ENCODE peak calls at places on chromosomes 16 and 17, in eight cellular contexts. Y is stimulated activated CD4-positive, alpha-beta T cell treated with anti-CD3 and anti-CD28 coated beads, TNF-alpha, amount 100 ng/mL, for 24 hours; T is T-helper 1 cell; A is AG08396; I is NCI-H748 treated with DMSO at 0.1 percent for 48 hours; X is NCI-H524 treated with DMSO at 0.1 percent for 48 hours; V is foreskin keratinocyte; W is GM23248. Z is an unnamed sample.

GRCh38 chr17:77484096-77484495 is 343.3 kb downstream of the SEC14L1 start:
- DNase-seq in Y (no peak), T (no peak), A (no peak), I (no peak), X (no peak), V (no peak), W (no peak), Z (no peak)

GRCh38 chr17:41060052-41060604 is at the start of gene KRTAP2-3:
- DNase-seq in Y (no peak), T (no peak), A (peak; percentile 85), I (no peak), X (no peak), V (peak; percentile 100), W (peak; percentile 97), Z (peak; percentile 46)

GRCh38 chr16:64539811-64540210 is 582.1 kb downstream of the CDH11 start:
- DNase-seq in Y (no peak), T (no peak), A (no peak), I (no peak), X (no peak), V (no peak), W (no peak), Z (no peak)

GRCh38 chr17:48570325-48571023 is 7.7 kb downstream of the HOXB4 start:
- DNase-seq in Y (no peak), T (no peak), A (no peak), I (no peak), X (no peak), V (no peak), W (peak; percentile 37), Z (no peak)

GRCh38 chr16:87457724-87458423 is 35.0 kb downstream of the ZCCHC14 start:
- DNase-seq in Y (peak; percentile 47), T (peak; percentile 44), A (peak; percentile 91), I (no peak), X (no peak), V (peak; percentile 94), W (peak; percentile 98), Z (peak; percentile 92)

GRCh38 chr17:52895272-52895671 is 736.8 kb upstream of the CA10 start:
- DNase-seq in Y (no peak), T (no peak), A (no peak), I (no peak), X (no peak), V (no peak), W (no peak), Z (no peak)

GRCh38 chr17:21008516-21008915 is 34.3 kb downstream of the USP22 start:
- DNase-seq in Y (no peak), T (no peak), A (no peak), I (no peak), X (no peak), V (no peak), W (no peak), Z (no peak)

GRCh38 chr17:57940653-57941329 is 14.4 kb downstream of the CUEDC1 start:
- DNase-seq in Y (peak; percentile 25), T (no peak), A (no peak), I (no peak), X (peak; percentile 33), V (no peak), W (no peak), Z (no peak)

GRCh38 chr16:25114121-25114520 is 2.6 kb downstream of the LCMT1 start:
- DNase-seq in Y (no peak), T (no peak), A (no peak), I (no peak), X (no peak), V (no peak), W (no peak), Z (no peak)

GRCh38 chr17:32488604-32489180 is 1.9 kb downstream of the CDK5R1 start:
- DNase-seq in Y (no peak), T (no peak), A (no peak), I (no peak), X (no peak), V (no peak), W (no peak), Z (no peak)

GRCh38 chr16:8727084-8727590 is 52.7 kb downstream of the ABAT start:
- DNase-seq in Y (no peak), T (no peak), A (no peak), I (no peak), X (no peak), V (no peak), W (no peak), Z (no peak)

GRCh38 chr16:12253731-12254130 is 277.2 kb downstream of the SNX29 start:
- DNase-seq in Y (no peak), T (no peak), A (no peak), I (no peak), X (no peak), V (no peak), W (no peak), Z (no peak)

GRCh38 chr17:83203073-83203471 is 123.7 kb downstream of the METRNL start:
- DNase-seq in Y (no peak), T (no peak), A (peak; percentile 89), I (no peak), X (no peak), V (no peak), W (peak; percentile 99), Z (peak; percentile 92)

GRCh38 chr16:66874079-66874775 is 6.1 kb upstream of the PDP2 start:
- DNase-seq in Y (no peak), T (peak; percentile 65), A (no peak), I (no peak), X (no peak), V (no peak), W (peak; percentile 61), Z (peak; percentile 50)

GRCh38 chr17:80023261-80024205 is 12.1 kb downstream of the TBC1D16 start:
- DNase-seq in Y (no peak), T (no peak), A (peak; percentile 44), I (no peak), X (peak; percentile 97), V (no peak), W (peak; percentile 33), Z (no peak)

GRCh38 chr17:69066482-69066881 is 5.8 kb upstream of the ABCA9 start:
- DNase-seq in Y (no peak), T (no peak), A (no peak), I (no peak), X (peak; percentile 90), V (no peak), W (no peak), Z (no peak)

GRCh38 chr17:67136191-67137025 is 92.1 kb downstream of the CACNG1 start:
- DNase-seq in Y (no peak), T (no peak), A (no peak), I (no peak), X (no peak), V (peak; percentile 92), W (no peak), Z (no peak)

GRCh38 chr16:2424061-2425007 is 4.9 kb upstream of the CCNF start:
- DNase-seq in Y (no peak), T (no peak), A (no peak), I (no peak), X (no peak), V (no peak), W (no peak), Z (no peak)

GRCh38 chr16:27725271-27726010 is 175.5 kb downstream of the KATNIP start:
- DNase-seq in Y (no peak), T (no peak), A (no peak), I (no peak), X (peak; percentile 75), V (no peak), W (no peak), Z (no peak)

GRCh38 chr17:63345598-63345997 is 100.5 kb downstream of the CYB561 start:
- DNase-seq in Y (no peak), T (no peak), A (no peak), I (no peak), X (no peak), V (no peak), W (peak; percentile 78), Z (peak; percentile 56)

GRCh38 chr17:2904135-2904534 is 107.9 kb downstream of the RAP1GAP2 start:
- DNase-seq in Y (no peak), T (no peak), A (no peak), I (no peak), X (peak; percentile 75), V (no peak), W (peak; percentile 58), Z (no peak)

GRCh38 chr16:4358831-4359561 is 7.9 kb upstream of the PAM16 start:
- DNase-seq in Y (peak; percentile 63), T (peak; percentile 35), A (peak; percentile 75), I (no peak), X (no peak), V (no peak), W (peak; percentile 63), Z (peak; percentile 80)

GRCh38 chr16:75064403-75065148 is 52.0 kb downstream of the LDHD start:
- DNase-seq in Y (peak; percentile 17), T (peak; percentile 57), A (no peak), I (no peak), X (no peak), V (no peak), W (no peak), Z (no peak)

GRCh38 chr16:4293822-4294457 is 21.1 kb upstream of the TFAP4 start:
- DNase-seq in Y (no peak), T (no peak), A (peak; percentile 79), I (peak; percentile 4), X (peak; percentile 53), V (peak; percentile 47), W (peak; percentile 90), Z (peak; percentile 85)

GRCh38 chr17:41322264-41322902 is 6.9 kb upstream of the KRTAP17-1 start:
- DNase-seq in Y (no peak), T (peak; percentile 54), A (peak; percentile 55), I (peak; percentile 60), X (no peak), V (peak; percentile 70), W (peak; percentile 82), Z (peak; percentile 79)

Z was measured in GM03348.